ENCODE peak calls at places on chromosome 4, in nine cellular contexts. C is T47D; K is transverse colon; M is IMR-90; X is AG20443; U is stimulated activated CD4-positive, alpha-beta T cell treated with anti-CD3 and anti-CD28 coated beads, Interleukin-15, amount 100 ng/mL, for 24 hours; N is iris pigment epithelial cell; I is neural crest cell; Q is stimulated activated naive CD8-positive, alpha-beta T cell treated with anti-CD3 and anti-CD28 coated beads, Interleukin-15, Interleukin-2, amounts not matched to agents 100 U/mL and 50 U/mL, for 24 hours. R is an unnamed sample.

GRCh38 chr4:47383829-47384427 is 79.6 kb downstream of the COMMD8 start:
- DNase-seq in N (peak; percentile 42), M (peak; percentile 64), Q (no peak), X (peak; percentile 34), C (peak; percentile 40), U (no peak), I (no peak), K (no peak), R (no peak)

GRCh38 chr4:184306949-184307348 is 89.3 kb upstream of the ENPP6 start:
- DNase-seq in I (no peak), Q (no peak), U (no peak), C (no peak), K (no peak), X (peak; percentile 31), N (peak; percentile 36), M (peak; percentile 68), R (no peak)

GRCh38 chr4:120007171-120007894 is 59.3 kb downstream of the MAD2L1 start:
- DNase-seq in I (no peak), C (no peak), U (no peak), X (peak; percentile 29), Q (no peak), K (no peak), N (peak; percentile 92), M (peak; percentile 90), R (no peak)

GRCh38 chr4:120331486-120332281 is 265.0 kb upstream of the MAD2L1 start:
- DNase-seq in X (no peak), C (no peak), K (no peak), M (no peak), Q (no peak), U (peak; percentile 6), N (peak; percentile 31), I (no peak), R (no peak)

GRCh38 chr4:24794111-24794860 is 1.1 kb upstream of the SOD3 start:
- DNase-seq in K (peak; percentile 17), C (no peak), X (peak; percentile 34), M (peak; percentile 72), N (no peak), U (no peak), I (no peak), Q (no peak), R (no peak)

GRCh38 chr4:139401368-139401767 is 52.6 kb upstream of the RAB33B start:
- DNase-seq in X (no peak), C (no peak), M (no peak), U (no peak), K (no peak), I (no peak), N (no peak), Q (no peak), R (no peak)

GRCh38 chr4:17347445-17347844 is 164.4 kb downstream of the QDPR start:
- DNase-seq in M (peak; percentile 19), U (peak; percentile 43), X (peak; percentile 71), N (peak; percentile 38), I (peak; percentile 14), Q (peak; percentile 22), C (peak; percentile 47), K (no peak), R (no peak)

GRCh38 chr4:110197421-110198398 is 705 bp downstream of the ELOVL6 start:
- DNase-seq in X (peak; percentile 52), N (peak; percentile 49), C (peak; percentile 46), I (peak; percentile 28), M (peak; percentile 39), Q (peak; percentile 70), U (peak; percentile 76), K (peak; percentile 56), R (no peak)

GRCh38 chr4:8540991-8541390 is 39.2 kb upstream of the GPR78 start:
- DNase-seq in K (no peak), M (no peak), Q (no peak), N (no peak), C (no peak), U (no peak), X (no peak), I (no peak), R (no peak)

GRCh38 chr4:56909083-56909981 is 1.6 kb downstream of the REST start:
- DNase-seq in I (peak; percentile 34), X (peak; percentile 76), U (peak; percentile 68), N (peak; percentile 65), M (peak; percentile 52), C (peak; percentile 52), Q (peak; percentile 63), K (peak; percentile 56), R (no peak)

GRCh38 chr4:121594796-121595526 is 101.8 kb downstream of the ANXA5 start:
- DNase-seq in I (no peak), M (peak; percentile 30), K (no peak), U (no peak), X (peak; percentile 51), N (peak; percentile 28), C (peak; percentile 34), Q (no peak), R (no peak)

GRCh38 chr4:100981447-100982204 is 365.7 kb downstream of the PPP3CA start:
- DNase-seq in K (no peak), U (no peak), X (peak; percentile 47), M (peak; percentile 20), I (no peak), C (peak; percentile 2), N (peak; percentile 66), Q (no peak), R (no peak)

GRCh38 chr4:137623013-137623412 is 90.7 kb upstream of the PCDH18 start:
- DNase-seq in C (no peak), X (no peak), I (no peak), M (no peak), N (peak; percentile 5), U (no peak), Q (no peak), K (no peak), R (no peak)

GRCh38 chr4:16761031-16761430 is 137.4 kb downstream of the LDB2 start:
- DNase-seq in X (no peak), C (no peak), K (no peak), N (no peak), Q (no peak), M (no peak), U (no peak), I (no peak), R (no peak)

GRCh38 chr4:182928061-182928460 is 10.9 kb upstream of the DCTD start:
- DNase-seq in K (no peak), U (no peak), Q (no peak), M (no peak), X (no peak), C (peak; percentile 38), I (no peak), N (no peak), R (no peak)

GRCh38 chr4:141486375-141486997 is 149.9 kb upstream of the IL15 start:
- DNase-seq in X (peak; percentile 16), U (no peak), M (peak; percentile 90), I (no peak), Q (no peak), K (no peak), N (peak; percentile 85), C (no peak), R (no peak)

GRCh38 chr4:85298037-85298436 is 176.9 kb upstream of the ARHGAP24 start:
- DNase-seq in Q (no peak), C (no peak), X (no peak), I (no peak), N (no peak), M (no peak), U (no peak), K (no peak), R (no peak)

GRCh38 chr4:140052050-140052449 is 101.9 kb downstream of the MAML3 start:
- DNase-seq in M (peak; percentile 51), K (peak; percentile 50), I (no peak), Q (peak; percentile 47), C (peak; percentile 47), N (peak; percentile 56), X (peak; percentile 68), U (peak; percentile 49), R (no peak)

GRCh38 chr4:3041192-3042142 is 32.9 kb downstream of the HTT-AS start:
- DNase-seq in K (peak; percentile 58), U (peak; percentile 54), C (no peak), X (peak; percentile 84), M (peak; percentile 48), Q (peak; percentile 34), N (peak; percentile 15), I (no peak), R (no peak)

GRCh38 chr4:54077812-54078211 is 13.4 kb upstream of the CHIC2 start:
- DNase-seq in C (no peak), U (no peak), N (peak; percentile 65), X (no peak), M (peak; percentile 60), Q (no peak), K (no peak), I (no peak), R (no peak)

GRCh38 chr4:53497446-53498069 is 93.7 kb downstream of the LNX1 start:
- DNase-seq in I (peak; percentile 25), X (peak; percentile 91), N (peak; percentile 88), K (no peak), C (no peak), M (peak; percentile 59), Q (no peak), U (no peak), R (no peak)

GRCh38 chr4:78190078-78190477 is 133.0 kb downstream of the FRAS1 start:
- DNase-seq in X (no peak), C (no peak), K (no peak), Q (no peak), I (no peak), M (no peak), U (no peak), N (no peak), R (no peak)

GRCh38 chr4:6692806-6693205 is 872 bp upstream of the S100P start:
- DNase-seq in M (peak; percentile 42), N (no peak), K (no peak), Q (no peak), I (no peak), C (peak; percentile 86), U (no peak), X (peak; percentile 32), R (no peak)

GRCh38 chr4:85823295-85823694 is 348.3 kb downstream of the ARHGAP24 start:
- DNase-seq in Q (no peak), N (peak; percentile 31), K (no peak), X (peak; percentile 18), I (no peak), M (peak; percentile 62), U (no peak), C (no peak), R (no peak)

GRCh38 chr4:172982151-172982590 is 186.4 kb upstream of the GALNT7 start:
- DNase-seq in X (peak; percentile 39), Q (no peak), I (no peak), U (no peak), N (peak; percentile 76), K (no peak), M (peak; percentile 92), C (peak; percentile 77), R (no peak)